ENCODE peak calls at places on chromosomes 2 and 18, in nine cellular contexts. One of them, this sample, is unnamed.

GRCh38 chr18:78587096-78587495 is 392.5 kb upstream of the SALL3 start:
- DNase-seq in stimulated activated CD4-positive, alpha-beta T cell treated with anti-CD3 and anti-CD28 coated beads, Interleukin-1b, Interleukin-23, amount 100 ng/mL, for 24 hours: no peak
- DNase-seq in GM20000: no peak
- DNase-seq in left cardiac atrium: no peak
- DNase-seq in IMR-90: no peak
- DNase-seq in progenitor cell of endocrine pancreas: no peak
- DNase-seq in activated CD4-positive, alpha-beta T cell treated with anti-CD3 and anti-CD28 coated beads for 4 hours: no peak
- DNase-seq in fibroblast of mammary gland: no peak
- DNase-seq in EL: no peak
- DNase-seq in this sample: no peak

GRCh38 chr2:196459539-196459938 is 180.0 kb upstream of the CCDC150 start:
- DNase-seq in left cardiac atrium: no peak
- DNase-seq in GM20000: no peak
- DNase-seq in fibroblast of mammary gland: no peak
- DNase-seq in EL: peak
- DNase-seq in activated CD4-positive, alpha-beta T cell treated with anti-CD3 and anti-CD28 coated beads for 4 hours: no peak
- DNase-seq in stimulated activated CD4-positive, alpha-beta T cell treated with anti-CD3 and anti-CD28 coated beads, Interleukin-1b, Interleukin-23, amount 100 ng/mL, for 24 hours: no peak
- DNase-seq in IMR-90: peak
- DNase-seq in progenitor cell of endocrine pancreas: no peak
- DNase-seq in this sample: no peak

GRCh38 chr2:239151201-239152131 is 249.4 kb downstream of the HDAC4 start:
- DNase-seq in activated CD4-positive, alpha-beta T cell treated with anti-CD3 and anti-CD28 coated beads for 4 hours: no peak
- DNase-seq in GM20000: no peak
- DNase-seq in IMR-90: no peak
- DNase-seq in stimulated activated CD4-positive, alpha-beta T cell treated with anti-CD3 and anti-CD28 coated beads, Interleukin-1b, Interleukin-23, amount 100 ng/mL, for 24 hours: no peak
- DNase-seq in progenitor cell of endocrine pancreas: no peak
- DNase-seq in left cardiac atrium: peak
- DNase-seq in fibroblast of mammary gland: peak
- DNase-seq in EL: no peak
- DNase-seq in this sample: no peak

GRCh38 chr2:8680931-8681760 is 710 bp upstream of the ID2 start:
- DNase-seq in EL: peak
- DNase-seq in left cardiac atrium: peak
- DNase-seq in GM20000: peak
- DNase-seq in fibroblast of mammary gland: peak
- DNase-seq in progenitor cell of endocrine pancreas: peak
- DNase-seq in IMR-90: peak
- DNase-seq in activated CD4-positive, alpha-beta T cell treated with anti-CD3 and anti-CD28 coated beads for 4 hours: peak
- DNase-seq in stimulated activated CD4-positive, alpha-beta T cell treated with anti-CD3 and anti-CD28 coated beads, Interleukin-1b, Interleukin-23, amount 100 ng/mL, for 24 hours: peak
- DNase-seq in this sample: peak

GRCh38 chr2:83186050-83186790 is 1272.9 kb downstream of the SUCLG1 start:
- DNase-seq in stimulated activated CD4-positive, alpha-beta T cell treated with anti-CD3 and anti-CD28 coated beads, Interleukin-1b, Interleukin-23, amount 100 ng/mL, for 24 hours: no peak
- DNase-seq in fibroblast of mammary gland: no peak
- DNase-seq in progenitor cell of endocrine pancreas: no peak
- DNase-seq in EL: peak
- DNase-seq in GM20000: no peak
- DNase-seq in left cardiac atrium: no peak
- DNase-seq in IMR-90: no peak
- DNase-seq in activated CD4-positive, alpha-beta T cell treated with anti-CD3 and anti-CD28 coated beads for 4 hours: no peak
- DNase-seq in this sample: peak

GRCh38 chr18:32093523-32093922 is 1.8 kb downstream of the RNF138 start:
- DNase-seq in activated CD4-positive, alpha-beta T cell treated with anti-CD3 and anti-CD28 coated beads for 4 hours: peak
- DNase-seq in IMR-90: peak
- DNase-seq in stimulated activated CD4-positive, alpha-beta T cell treated with anti-CD3 and anti-CD28 coated beads, Interleukin-1b, Interleukin-23, amount 100 ng/mL, for 24 hours: no peak
- DNase-seq in GM20000: peak
- DNase-seq in fibroblast of mammary gland: peak
- DNase-seq in left cardiac atrium: no peak
- DNase-seq in progenitor cell of endocrine pancreas: no peak
- DNase-seq in EL: no peak
- DNase-seq in this sample: no peak

GRCh38 chr18:24372279-24372678 is 25.3 kb downstream of the OSBPL1A start:
- DNase-seq in GM20000: no peak
- DNase-seq in left cardiac atrium: no peak
- DNase-seq in progenitor cell of endocrine pancreas: no peak
- DNase-seq in IMR-90: no peak
- DNase-seq in EL: no peak
- DNase-seq in fibroblast of mammary gland: no peak
- DNase-seq in activated CD4-positive, alpha-beta T cell treated with anti-CD3 and anti-CD28 coated beads for 4 hours: no peak
- DNase-seq in stimulated activated CD4-positive, alpha-beta T cell treated with anti-CD3 and anti-CD28 coated beads, Interleukin-1b, Interleukin-23, amount 100 ng/mL, for 24 hours: no peak
- DNase-seq in this sample: no peak

GRCh38 chr18:3044931-3045698 is 32.2 kb upstream of the LPIN2 start:
- DNase-seq in fibroblast of mammary gland: no peak
- DNase-seq in EL: no peak
- DNase-seq in GM20000: no peak
- DNase-seq in stimulated activated CD4-positive, alpha-beta T cell treated with anti-CD3 and anti-CD28 coated beads, Interleukin-1b, Interleukin-23, amount 100 ng/mL, for 24 hours: no peak
- DNase-seq in IMR-90: no peak
- DNase-seq in progenitor cell of endocrine pancreas: no peak
- DNase-seq in left cardiac atrium: peak
- DNase-seq in activated CD4-positive, alpha-beta T cell treated with anti-CD3 and anti-CD28 coated beads for 4 hours: no peak
- DNase-seq in this sample: peak

GRCh38 chr2:11344342-11344955 is at the start of gene ROCK2:
- DNase-seq in left cardiac atrium: peak
- DNase-seq in IMR-90: peak
- DNase-seq in progenitor cell of endocrine pancreas: peak
- DNase-seq in activated CD4-positive, alpha-beta T cell treated with anti-CD3 and anti-CD28 coated beads for 4 hours: peak
- DNase-seq in stimulated activated CD4-positive, alpha-beta T cell treated with anti-CD3 and anti-CD28 coated beads, Interleukin-1b, Interleukin-23, amount 100 ng/mL, for 24 hours: peak
- DNase-seq in fibroblast of mammary gland: peak
- DNase-seq in EL: peak
- DNase-seq in GM20000: peak
- DNase-seq in this sample: peak

GRCh38 chr2:238101891-238102841 is 2.0 kb downstream of the ESPNL start:
- DNase-seq in fibroblast of mammary gland: no peak
- DNase-seq in left cardiac atrium: no peak
- DNase-seq in EL: no peak
- DNase-seq in stimulated activated CD4-positive, alpha-beta T cell treated with anti-CD3 and anti-CD28 coated beads, Interleukin-1b, Interleukin-23, amount 100 ng/mL, for 24 hours: no peak
- DNase-seq in IMR-90: no peak
- DNase-seq in GM20000: no peak
- DNase-seq in progenitor cell of endocrine pancreas: no peak
- DNase-seq in activated CD4-positive, alpha-beta T cell treated with anti-CD3 and anti-CD28 coated beads for 4 hours: no peak
- DNase-seq in this sample: no peak

GRCh38 chr2:181172676-181173075 is 192.3 kb downstream of the UBE2E3 start:
- DNase-seq in IMR-90: no peak
- DNase-seq in stimulated activated CD4-positive, alpha-beta T cell treated with anti-CD3 and anti-CD28 coated beads, Interleukin-1b, Interleukin-23, amount 100 ng/mL, for 24 hours: no peak
- DNase-seq in GM20000: no peak
- DNase-seq in left cardiac atrium: no peak
- DNase-seq in activated CD4-positive, alpha-beta T cell treated with anti-CD3 and anti-CD28 coated beads for 4 hours: no peak
- DNase-seq in progenitor cell of endocrine pancreas: no peak
- DNase-seq in EL: no peak
- DNase-seq in fibroblast of mammary gland: no peak
- DNase-seq in this sample: no peak

GRCh38 chr18:37393945-37394609 is 171.5 kb downstream of the CELF4 start:
- DNase-seq in progenitor cell of endocrine pancreas: peak
- DNase-seq in fibroblast of mammary gland: peak
- DNase-seq in left cardiac atrium: peak
- DNase-seq in EL: peak
- DNase-seq in stimulated activated CD4-positive, alpha-beta T cell treated with anti-CD3 and anti-CD28 coated beads, Interleukin-1b, Interleukin-23, amount 100 ng/mL, for 24 hours: no peak
- DNase-seq in IMR-90: peak
- DNase-seq in GM20000: peak
- DNase-seq in activated CD4-positive, alpha-beta T cell treated with anti-CD3 and anti-CD28 coated beads for 4 hours: no peak
- DNase-seq in this sample: peak

GRCh38 chr2:238099709-238100048 is 461 bp upstream of the ESPNL start:
- DNase-seq in stimulated activated CD4-positive, alpha-beta T cell treated with anti-CD3 and anti-CD28 coated beads, Interleukin-1b, Interleukin-23, amount 100 ng/mL, for 24 hours: no peak
- DNase-seq in EL: no peak
- DNase-seq in GM20000: no peak
- DNase-seq in left cardiac atrium: no peak
- DNase-seq in fibroblast of mammary gland: no peak
- DNase-seq in progenitor cell of endocrine pancreas: no peak
- DNase-seq in activated CD4-positive, alpha-beta T cell treated with anti-CD3 and anti-CD28 coated beads for 4 hours: no peak
- DNase-seq in IMR-90: no peak
- DNase-seq in this sample: no peak

GRCh38 chr2:189485146-189485545 is 43.9 kb downstream of the WDR75 start:
- DNase-seq in fibroblast of mammary gland: no peak
- DNase-seq in stimulated activated CD4-positive, alpha-beta T cell treated with anti-CD3 and anti-CD28 coated beads, Interleukin-1b, Interleukin-23, amount 100 ng/mL, for 24 hours: no peak
- DNase-seq in IMR-90: no peak
- DNase-seq in activated CD4-positive, alpha-beta T cell treated with anti-CD3 and anti-CD28 coated beads for 4 hours: no peak
- DNase-seq in EL: no peak
- DNase-seq in GM20000: no peak
- DNase-seq in left cardiac atrium: no peak
- DNase-seq in progenitor cell of endocrine pancreas: no peak
- DNase-seq in this sample: peak

GRCh38 chr2:170818294-170819104 is 1.8 kb downstream of the GAD1 start:
- DNase-seq in left cardiac atrium: no peak
- DNase-seq in activated CD4-positive, alpha-beta T cell treated with anti-CD3 and anti-CD28 coated beads for 4 hours: no peak
- DNase-seq in fibroblast of mammary gland: no peak
- DNase-seq in EL: peak
- DNase-seq in stimulated activated CD4-positive, alpha-beta T cell treated with anti-CD3 and anti-CD28 coated beads, Interleukin-1b, Interleukin-23, amount 100 ng/mL, for 24 hours: no peak
- DNase-seq in GM20000: no peak
- DNase-seq in progenitor cell of endocrine pancreas: no peak
- DNase-seq in IMR-90: no peak
- DNase-seq in this sample: no peak

GRCh38 chr2:234754126-234754525 is 197.7 kb upstream of the SH3BP4 start:
- DNase-seq in GM20000: no peak
- DNase-seq in activated CD4-positive, alpha-beta T cell treated with anti-CD3 and anti-CD28 coated beads for 4 hours: no peak
- DNase-seq in EL: no peak
- DNase-seq in fibroblast of mammary gland: no peak
- DNase-seq in IMR-90: peak
- DNase-seq in stimulated activated CD4-positive, alpha-beta T cell treated with anti-CD3 and anti-CD28 coated beads, Interleukin-1b, Interleukin-23, amount 100 ng/mL, for 24 hours: no peak
- DNase-seq in left cardiac atrium: no peak
- DNase-seq in progenitor cell of endocrine pancreas: no peak
- DNase-seq in this sample: no peak

GRCh38 chr2:53484521-53484920 is 283.1 kb upstream of the CHAC2 start:
- DNase-seq in IMR-90: no peak
- DNase-seq in left cardiac atrium: no peak
- DNase-seq in EL: no peak
- DNase-seq in activated CD4-positive, alpha-beta T cell treated with anti-CD3 and anti-CD28 coated beads for 4 hours: no peak
- DNase-seq in stimulated activated CD4-positive, alpha-beta T cell treated with anti-CD3 and anti-CD28 coated beads, Interleukin-1b, Interleukin-23, amount 100 ng/mL, for 24 hours: no peak
- DNase-seq in fibroblast of mammary gland: no peak
- DNase-seq in progenitor cell of endocrine pancreas: no peak
- DNase-seq in GM20000: no peak
- DNase-seq in this sample: no peak

GRCh38 chr2:201347154-201347553 is 10.0 kb downstream of the FLACC1 start:
- DNase-seq in activated CD4-positive, alpha-beta T cell treated with anti-CD3 and anti-CD28 coated beads for 4 hours: no peak
- DNase-seq in GM20000: no peak
- DNase-seq in stimulated activated CD4-positive, alpha-beta T cell treated with anti-CD3 and anti-CD28 coated beads, Interleukin-1b, Interleukin-23, amount 100 ng/mL, for 24 hours: no peak
- DNase-seq in progenitor cell of endocrine pancreas: no peak
- DNase-seq in IMR-90: no peak
- DNase-seq in EL: peak
- DNase-seq in left cardiac atrium: no peak
- DNase-seq in fibroblast of mammary gland: no peak
- DNase-seq in this sample: no peak

GRCh38 chr2:187415449-187415848 is 32.6 kb downstream of the CALCRL start:
- DNase-seq in activated CD4-positive, alpha-beta T cell treated with anti-CD3 and anti-CD28 coated beads for 4 hours: no peak
- DNase-seq in EL: no peak
- DNase-seq in fibroblast of mammary gland: no peak
- DNase-seq in progenitor cell of endocrine pancreas: no peak
- DNase-seq in GM20000: no peak
- DNase-seq in left cardiac atrium: no peak
- DNase-seq in stimulated activated CD4-positive, alpha-beta T cell treated with anti-CD3 and anti-CD28 coated beads, Interleukin-1b, Interleukin-23, amount 100 ng/mL, for 24 hours: no peak
- DNase-seq in IMR-90: no peak
- DNase-seq in this sample: no peak

GRCh38 chr2:174004900-174005605 is 39.9 kb upstream of the SP3 start:
- DNase-seq in activated CD4-positive, alpha-beta T cell treated with anti-CD3 and anti-CD28 coated beads for 4 hours: no peak
- DNase-seq in GM20000: no peak
- DNase-seq in left cardiac atrium: peak
- DNase-seq in stimulated activated CD4-positive, alpha-beta T cell treated with anti-CD3 and anti-CD28 coated beads, Interleukin-1b, Interleukin-23, amount 100 ng/mL, for 24 hours: peak
- DNase-seq in progenitor cell of endocrine pancreas: no peak
- DNase-seq in IMR-90: peak
- DNase-seq in fibroblast of mammary gland: peak
- DNase-seq in EL: peak
- DNase-seq in this sample: no peak

GRCh38 chr2:229712125-229712524 is 2.2 kb downstream of the DNER start:
- DNase-seq in IMR-90: peak
- DNase-seq in left cardiac atrium: no peak
- DNase-seq in EL: peak
- DNase-seq in GM20000: peak
- DNase-seq in progenitor cell of endocrine pancreas: no peak
- DNase-seq in stimulated activated CD4-positive, alpha-beta T cell treated with anti-CD3 and anti-CD28 coated beads, Interleukin-1b, Interleukin-23, amount 100 ng/mL, for 24 hours: no peak
- DNase-seq in fibroblast of mammary gland: peak
- DNase-seq in activated CD4-positive, alpha-beta T cell treated with anti-CD3 and anti-CD28 coated beads for 4 hours: no peak
- DNase-seq in this sample: no peak

GRCh38 chr2:1766400-1766799 is 22.1 kb upstream of the PXDN start:
- DNase-seq in activated CD4-positive, alpha-beta T cell treated with anti-CD3 and anti-CD28 coated beads for 4 hours: no peak
- DNase-seq in EL: no peak
- DNase-seq in IMR-90: no peak
- DNase-seq in stimulated activated CD4-positive, alpha-beta T cell treated with anti-CD3 and anti-CD28 coated beads, Interleukin-1b, Interleukin-23, amount 100 ng/mL, for 24 hours: no peak
- DNase-seq in GM20000: no peak
- DNase-seq in left cardiac atrium: no peak
- DNase-seq in progenitor cell of endocrine pancreas: no peak
- DNase-seq in fibroblast of mammary gland: no peak
- DNase-seq in this sample: no peak

GRCh38 chr2:159230145-159230877 is 56.2 kb downstream of the WDSUB1 start:
- DNase-seq in fibroblast of mammary gland: no peak
- DNase-seq in activated CD4-positive, alpha-beta T cell treated with anti-CD3 and anti-CD28 coated beads for 4 hours: no peak
- DNase-seq in left cardiac atrium: no peak
- DNase-seq in progenitor cell of endocrine pancreas: no peak
- DNase-seq in EL: no peak
- DNase-seq in GM20000: no peak
- DNase-seq in IMR-90: no peak
- DNase-seq in stimulated activated CD4-positive, alpha-beta T cell treated with anti-CD3 and anti-CD28 coated beads, Interleukin-1b, Interleukin-23, amount 100 ng/mL, for 24 hours: no peak
- DNase-seq in this sample: no peak

GRCh38 chr2:20448246-20449046 is 1.6 kb downstream of the RHOB start:
- DNase-seq in stimulated activated CD4-positive, alpha-beta T cell treated with anti-CD3 and anti-CD28 coated beads, Interleukin-1b, Interleukin-23, amount 100 ng/mL, for 24 hours: no peak
- DNase-seq in EL: peak
- DNase-seq in progenitor cell of endocrine pancreas: no peak
- DNase-seq in left cardiac atrium: no peak
- DNase-seq in IMR-90: peak
- DNase-seq in GM20000: no peak
- DNase-seq in fibroblast of mammary gland: peak
- DNase-seq in activated CD4-positive, alpha-beta T cell treated with anti-CD3 and anti-CD28 coated beads for 4 hours: no peak
- DNase-seq in this sample: no peak

GRCh38 chr18:13218376-13219011 is at the start of gene LDLRAD4:
- DNase-seq in left cardiac atrium: peak
- DNase-seq in GM20000: peak
- DNase-seq in progenitor cell of endocrine pancreas: peak
- DNase-seq in fibroblast of mammary gland: no peak
- DNase-seq in stimulated activated CD4-positive, alpha-beta T cell treated with anti-CD3 and anti-CD28 coated beads, Interleukin-1b, Interleukin-23, amount 100 ng/mL, for 24 hours: peak
- DNase-seq in activated CD4-positive, alpha-beta T cell treated with anti-CD3 and anti-CD28 coated beads for 4 hours: peak
- DNase-seq in IMR-90: no peak
- DNase-seq in EL: no peak
- DNase-seq in this sample: peak

GRCh38 chr18:70452501-70452900 is 163.7 kb downstream of the SOCS6 start:
- DNase-seq in fibroblast of mammary gland: no peak
- DNase-seq in IMR-90: no peak
- DNase-seq in GM20000: no peak
- DNase-seq in progenitor cell of endocrine pancreas: no peak
- DNase-seq in left cardiac atrium: no peak
- DNase-seq in stimulated activated CD4-positive, alpha-beta T cell treated with anti-CD3 and anti-CD28 coated beads, Interleukin-1b, Interleukin-23, amount 100 ng/mL, for 24 hours: no peak
- DNase-seq in activated CD4-positive, alpha-beta T cell treated with anti-CD3 and anti-CD28 coated beads for 4 hours: no peak
- DNase-seq in EL: no peak
- DNase-seq in this sample: no peak

GRCh38 chr2:233261819-233262555 is 10.5 kb downstream of the ATG16L1 start:
- DNase-seq in GM20000: no peak
- DNase-seq in IMR-90: no peak
- DNase-seq in stimulated activated CD4-positive, alpha-beta T cell treated with anti-CD3 and anti-CD28 coated beads, Interleukin-1b, Interleukin-23, amount 100 ng/mL, for 24 hours: no peak
- DNase-seq in progenitor cell of endocrine pancreas: no peak
- DNase-seq in left cardiac atrium: no peak
- DNase-seq in activated CD4-positive, alpha-beta T cell treated with anti-CD3 and anti-CD28 coated beads for 4 hours: no peak
- DNase-seq in EL: no peak
- DNase-seq in fibroblast of mammary gland: no peak
- DNase-seq in this sample: no peak

GRCh38 chr2:281381-281780 is 6.5 kb downstream of the ALKAL2 start:
- DNase-seq in stimulated activated CD4-positive, alpha-beta T cell treated with anti-CD3 and anti-CD28 coated beads, Interleukin-1b, Interleukin-23, amount 100 ng/mL, for 24 hours: no peak
- DNase-seq in IMR-90: no peak
- DNase-seq in GM20000: no peak
- DNase-seq in EL: no peak
- DNase-seq in left cardiac atrium: no peak
- DNase-seq in activated CD4-positive, alpha-beta T cell treated with anti-CD3 and anti-CD28 coated beads for 4 hours: no peak
- DNase-seq in progenitor cell of endocrine pancreas: no peak
- DNase-seq in fibroblast of mammary gland: no peak
- DNase-seq in this sample: no peak

GRCh38 chr2:104874230-104874629 is 20.3 kb downstream of the POU3F3 start:
- DNase-seq in IMR-90: no peak
- DNase-seq in progenitor cell of endocrine pancreas: no peak
- DNase-seq in left cardiac atrium: no peak
- DNase-seq in EL: no peak
- DNase-seq in fibroblast of mammary gland: no peak
- DNase-seq in stimulated activated CD4-positive, alpha-beta T cell treated with anti-CD3 and anti-CD28 coated beads, Interleukin-1b, Interleukin-23, amount 100 ng/mL, for 24 hours: no peak
- DNase-seq in activated CD4-positive, alpha-beta T cell treated with anti-CD3 and anti-CD28 coated beads for 4 hours: no peak
- DNase-seq in GM20000: no peak
- DNase-seq in this sample: no peak

GRCh38 chr2:85648619-85649018 is 19.4 kb downstream of the SFTPB start:
- DNase-seq in fibroblast of mammary gland: peak
- DNase-seq in activated CD4-positive, alpha-beta T cell treated with anti-CD3 and anti-CD28 coated beads for 4 hours: no peak
- DNase-seq in EL: peak
- DNase-seq in stimulated activated CD4-positive, alpha-beta T cell treated with anti-CD3 and anti-CD28 coated beads, Interleukin-1b, Interleukin-23, amount 100 ng/mL, for 24 hours: no peak
- DNase-seq in GM20000: no peak
- DNase-seq in IMR-90: peak
- DNase-seq in left cardiac atrium: no peak
- DNase-seq in progenitor cell of endocrine pancreas: no peak
- DNase-seq in this sample: no peak

This sample was measured in heart right ventricle.